ENCODE peak calls at places on chromosomes 12 and 14, in four cellular contexts. Y, A, M and X are unnamed samples.

GRCh38 chr14:65993103-65993502 is 493.1 kb upstream of the CCDC196 start:
- DNase-seq in Y (no peak), A (no peak), M (no peak), X (no peak)

GRCh38 chr12:69570545-69571399 is 14.5 kb upstream of the CCT2 start:
- DNase-seq in Y (peak), A (peak), M (peak), X (no peak)

GRCh38 chr12:65152586-65152985 is 16.8 kb upstream of the LEMD3 start:
- DNase-seq in Y (no peak), A (no peak), M (no peak), X (no peak)

GRCh38 chr12:13534645-13535398 is 338.3 kb downstream of the EMP1 start:
- DNase-seq in Y (peak), A (no peak), M (peak), X (peak)

GRCh38 chr12:31353730-31354708 is 28.1 kb upstream of the SINHCAF start:
- DNase-seq in Y (no peak), A (no peak), M (no peak), X (no peak)

GRCh38 chr12:55955800-55956508 is 9.9 kb downstream of the PMEL start:
- DNase-seq in Y (peak), A (no peak), M (peak), X (no peak)

GRCh38 chr12:124836759-124837158 is 26.9 kb downstream of the SCARB1 start:
- DNase-seq in Y (no peak), A (no peak), M (no peak), X (no peak)

GRCh38 chr14:72892879-72893635 is 844 bp downstream of the DPF3 start:
- DNase-seq in Y (no peak), A (no peak), M (no peak), X (no peak)

GRCh38 chr14:38207830-38208815 is at the start of gene SSTR1:
- DNase-seq in Y (no peak), A (no peak), M (peak), X (peak)

GRCh38 chr14:56150645-56151345 is 32.6 kb downstream of the PELI2 start:
- DNase-seq in Y (no peak), A (no peak), M (no peak), X (no peak)
- TF ChIP-seq ATF3 in Y (no peak), A (no peak), M (no peak), X (no peak)

DNA sequence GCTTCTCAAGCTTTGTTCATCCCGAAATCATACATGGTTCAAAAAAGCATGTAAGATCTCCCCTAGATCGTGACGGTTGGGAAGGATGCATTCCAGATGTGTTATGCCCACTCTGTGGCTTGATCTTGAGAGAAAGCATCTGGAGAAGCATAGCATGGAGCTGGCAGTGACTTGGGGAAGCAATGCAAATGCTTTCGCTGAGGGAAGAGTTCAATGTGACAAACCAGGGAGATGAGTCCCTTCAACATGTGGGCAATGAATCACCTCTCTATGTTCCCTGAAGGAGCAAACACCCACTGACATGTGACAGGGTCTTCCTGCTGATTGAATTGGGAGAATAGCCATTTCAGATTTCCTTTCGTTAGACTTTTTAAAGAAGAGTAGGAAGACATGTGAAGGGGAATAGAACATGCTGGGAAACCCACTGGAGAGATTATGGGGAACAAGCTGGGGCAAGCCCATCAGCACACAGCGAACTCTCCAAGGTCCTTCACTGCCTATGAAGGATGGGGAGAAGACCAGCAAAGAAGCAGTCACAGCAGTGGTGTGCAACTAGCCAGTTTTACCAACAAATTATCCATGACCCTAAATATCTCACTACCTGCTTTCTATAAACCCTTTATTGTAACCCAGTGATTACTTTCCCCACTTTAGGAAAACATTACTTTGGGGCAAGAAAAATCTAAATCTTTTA is 35.1 kb downstream of the KITLG start:
- DNase-seq in Y (no peak), A (no peak), M (no peak), X (no peak)
- TF ChIP-seq ZNF274 in Y (no peak), A (no peak), M (no peak), X (no peak)

GRCh38 chr14:61320806-61321384 is 484 bp upstream of the PRKCH start:
- DNase-seq in Y (no peak), A (no peak), M (no peak), X (no peak)
- TF ChIP-seq ATF3 in Y (no peak), A (no peak), M (no peak), X (no peak)

GRCh38 chr14:74018029-74018703 is 922 bp downstream of the ENTPD5 start:
- DNase-seq in Y (no peak), A (no peak), M (peak), X (no peak)

GRCh38 chr14:74015178-74015577 is 3.9 kb downstream of the ENTPD5 start:
- DNase-seq in Y (no peak), A (no peak), M (no peak), X (no peak)

GRCh38 chr14:74015965-74016364 is 3.1 kb downstream of the ENTPD5 start:
- DNase-seq in Y (no peak), A (no peak), M (no peak), X (no peak)

GRCh38 chr14:74018704-74019407 is at the start of the genes BBOF1 and ENTPD5:
- DNase-seq in Y (peak), A (peak), M (peak), X (peak)

DNA sequence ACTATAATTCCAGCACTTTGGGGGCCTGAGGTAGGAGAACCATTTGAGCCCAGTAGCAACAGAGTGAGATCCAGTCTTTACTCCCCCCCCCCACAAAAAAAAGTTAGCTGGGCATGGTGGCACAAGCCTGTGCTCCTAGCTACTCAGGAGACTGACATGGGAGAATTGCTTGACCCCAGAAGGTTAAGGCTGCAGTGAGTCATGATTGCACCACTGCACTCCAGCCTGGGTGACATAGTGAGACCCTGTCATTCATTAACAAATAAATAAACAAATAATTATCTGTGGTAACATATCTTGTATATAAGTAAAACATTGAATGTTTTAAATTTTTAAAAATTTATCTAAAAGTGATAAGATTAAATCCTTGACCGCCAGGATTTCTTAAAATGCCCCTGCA is 4.8 kb downstream of the ENTPD5 start:
- DNase-seq in Y (no peak), A (no peak), M (peak), X (no peak)
- TF ChIP-seq ZNF274 in Y (no peak), A (no peak), M (no peak), X (no peak)

GRCh38 chr14:54877015-54877702 is 25.5 kb downstream of the GCH1 start:
- DNase-seq in Y (no peak), A (no peak), M (no peak), X (no peak)
- TF ChIP-seq ATF3 in Y (no peak), A (no peak), M (no peak), X (no peak)

GRCh38 chr12:42128327-42128726 is 16.3 kb downstream of the GXYLT1 start:
- DNase-seq in Y (no peak), A (no peak), M (no peak), X (no peak)
- TF ChIP-seq ZNF274 in Y (no peak), A (no peak), M (no peak), X (no peak)